ENCODE peak calls at places on chromosome X, in six cellular contexts. One of them, this sample, is unnamed.

GRCh38 chrX:17465201-17465600 is 90.2 kb downstream of the NHS start:
- DNase-seq in fibroblast of mammary gland: no peak
- DNase-seq in GM04504: no peak
- DNase-seq in NCI-H146: no peak
- DNase-seq in psoas muscle: no peak
- DNase-seq in activated CD8-positive, alpha-beta T cell treated with anti-CD3 and anti-CD28 coated beads for 36 hours: no peak
- DNase-seq in this sample: no peak

GRCh38 chrX:118644378-118644777 is 83.0 kb upstream of the IL13RA1 start:
- DNase-seq in fibroblast of mammary gland: peak
- DNase-seq in GM04504: no peak
- DNase-seq in NCI-H146: peak
- DNase-seq in psoas muscle: no peak
- DNase-seq in activated CD8-positive, alpha-beta T cell treated with anti-CD3 and anti-CD28 coated beads for 36 hours: no peak
- DNase-seq in this sample: no peak

GRCh38 chrX:109384569-109385174 is 97.2 kb downstream of the GUCY2F start:
- DNase-seq in fibroblast of mammary gland: peak
- DNase-seq in GM04504: no peak
- DNase-seq in NCI-H146: no peak
- DNase-seq in psoas muscle: no peak
- DNase-seq in activated CD8-positive, alpha-beta T cell treated with anti-CD3 and anti-CD28 coated beads for 36 hours: no peak
- DNase-seq in this sample: no peak

GRCh38 chrX:111646515-111646914 is 34.5 kb upstream of the ALG13 start:
- DNase-seq in fibroblast of mammary gland: no peak
- DNase-seq in GM04504: no peak
- DNase-seq in NCI-H146: no peak
- DNase-seq in psoas muscle: no peak
- DNase-seq in activated CD8-positive, alpha-beta T cell treated with anti-CD3 and anti-CD28 coated beads for 36 hours: no peak
- DNase-seq in this sample: no peak

GRCh38 chrX:115949900-115950822 is 220.4 kb upstream of the AGTR2 start:
- DNase-seq in fibroblast of mammary gland: no peak
- DNase-seq in GM04504: no peak
- DNase-seq in NCI-H146: peak
- DNase-seq in psoas muscle: no peak
- DNase-seq in activated CD8-positive, alpha-beta T cell treated with anti-CD3 and anti-CD28 coated beads for 36 hours: no peak
- DNase-seq in this sample: peak

GRCh38 chrX:16712825-16713155 is 321 bp upstream of the CTPS2 start:
- DNase-seq in fibroblast of mammary gland: no peak
- DNase-seq in GM04504: no peak
- DNase-seq in NCI-H146: no peak
- DNase-seq in psoas muscle: no peak
- DNase-seq in activated CD8-positive, alpha-beta T cell treated with anti-CD3 and anti-CD28 coated beads for 36 hours: peak
- DNase-seq in this sample: no peak

GRCh38 chrX:68682790-68683189 is 35.3 kb downstream of the STARD8 start:
- DNase-seq in fibroblast of mammary gland: no peak
- DNase-seq in GM04504: no peak
- DNase-seq in NCI-H146: no peak
- DNase-seq in psoas muscle: no peak
- DNase-seq in activated CD8-positive, alpha-beta T cell treated with anti-CD3 and anti-CD28 coated beads for 36 hours: no peak
- DNase-seq in this sample: no peak

GRCh38 chrX:129529685-129530281 is 6.5 kb upstream of the SMARCA1 start:
- DNase-seq in fibroblast of mammary gland: peak
- DNase-seq in GM04504: no peak
- DNase-seq in NCI-H146: peak
- DNase-seq in psoas muscle: no peak
- DNase-seq in activated CD8-positive, alpha-beta T cell treated with anti-CD3 and anti-CD28 coated beads for 36 hours: no peak
- DNase-seq in this sample: no peak

GRCh38 chrX:42090395-42090794 is 167.0 kb upstream of the CASK start:
- DNase-seq in fibroblast of mammary gland: no peak
- DNase-seq in GM04504: no peak
- DNase-seq in NCI-H146: no peak
- DNase-seq in psoas muscle: no peak
- DNase-seq in activated CD8-positive, alpha-beta T cell treated with anti-CD3 and anti-CD28 coated beads for 36 hours: no peak
- DNase-seq in this sample: no peak

GRCh38 chrX:110286126-110286525 is 31.8 kb downstream of the AMMECR1 start:
- DNase-seq in fibroblast of mammary gland: peak
- DNase-seq in GM04504: peak
- DNase-seq in NCI-H146: no peak
- DNase-seq in psoas muscle: no peak
- DNase-seq in activated CD8-positive, alpha-beta T cell treated with anti-CD3 and anti-CD28 coated beads for 36 hours: no peak
- DNase-seq in this sample: no peak

GRCh38 chrX:129983575-129984131 is 1.2 kb downstream of the BCORL1 start:
- DNase-seq in fibroblast of mammary gland: no peak
- DNase-seq in GM04504: no peak
- DNase-seq in NCI-H146: peak
- DNase-seq in psoas muscle: peak
- DNase-seq in activated CD8-positive, alpha-beta T cell treated with anti-CD3 and anti-CD28 coated beads for 36 hours: no peak
- DNase-seq in this sample: no peak

GRCh38 chrX:40085714-40086113 is 12.0 kb downstream of the BCOR start:
- DNase-seq in fibroblast of mammary gland: no peak
- DNase-seq in GM04504: no peak
- DNase-seq in NCI-H146: no peak
- DNase-seq in psoas muscle: no peak
- DNase-seq in activated CD8-positive, alpha-beta T cell treated with anti-CD3 and anti-CD28 coated beads for 36 hours: peak
- DNase-seq in this sample: no peak

GRCh38 chrX:35445912-35446311 is 352.2 kb upstream of the MAGEB16 start:
- DNase-seq in fibroblast of mammary gland: no peak
- DNase-seq in GM04504: no peak
- DNase-seq in NCI-H146: no peak
- DNase-seq in psoas muscle: no peak
- DNase-seq in activated CD8-positive, alpha-beta T cell treated with anti-CD3 and anti-CD28 coated beads for 36 hours: no peak
- DNase-seq in this sample: no peak

This sample was measured in ascending aorta.